ENCODE peak calls at places on chromosomes 11 and 22, in ten cellular contexts. One of them, this sample, is unnamed.

GRCh38 chr11:13962562-13963168 is at the start of gene SPON1:
- DNase-seq in heart left ventricle: peak; percentile 73
- DNase-seq in AG09309: no peak
- DNase-seq in psoas muscle: no peak
- DNase-seq in mucosa of descending colon: peak; percentile 71
- DNase-seq in natural killer cell: no peak
- DNase-seq in Calu3: no peak
- DNase-seq in AG04449: no peak
- DNase-seq in fibroblast of the aortic adventitia: peak; percentile 13
- DNase-seq in GM13977: no peak
- DNase-seq in this sample: peak; percentile 16

GRCh38 chr11:58165504-58166106 is 23.3 kb upstream of the OR9Q2 start:
- DNase-seq in heart left ventricle: no peak
- DNase-seq in AG09309: no peak
- DNase-seq in psoas muscle: no peak
- DNase-seq in mucosa of descending colon: no peak
- DNase-seq in natural killer cell: no peak
- DNase-seq in Calu3: no peak
- DNase-seq in AG04449: no peak
- DNase-seq in fibroblast of the aortic adventitia: no peak
- DNase-seq in GM13977: no peak
- DNase-seq in this sample: no peak

GRCh38 chr11:5690736-5691135 is 1.1 kb downstream of the TRIM22 start:
- DNase-seq in heart left ventricle: peak; percentile 41
- DNase-seq in AG09309: no peak
- DNase-seq in psoas muscle: no peak
- DNase-seq in mucosa of descending colon: no peak
- DNase-seq in natural killer cell: no peak
- DNase-seq in Calu3: no peak
- DNase-seq in AG04449: no peak
- DNase-seq in fibroblast of the aortic adventitia: peak; percentile 72
- DNase-seq in GM13977: no peak
- DNase-seq in this sample: no peak

GRCh38 chr11:14645985-14646900 is 2.6 kb downstream of the PDE3B start:
- DNase-seq in heart left ventricle: no peak
- DNase-seq in AG09309: no peak
- DNase-seq in psoas muscle: no peak
- DNase-seq in mucosa of descending colon: no peak
- DNase-seq in natural killer cell: no peak
- DNase-seq in Calu3: no peak
- DNase-seq in AG04449: no peak
- DNase-seq in fibroblast of the aortic adventitia: no peak
- DNase-seq in GM13977: no peak
- DNase-seq in this sample: no peak

GRCh38 chr11:31325162-31325561 is 44.4 kb downstream of the DCDC1 start:
- DNase-seq in heart left ventricle: no peak
- DNase-seq in AG09309: peak; percentile 2
- DNase-seq in psoas muscle: no peak
- DNase-seq in mucosa of descending colon: no peak
- DNase-seq in natural killer cell: no peak
- DNase-seq in Calu3: no peak
- DNase-seq in AG04449: peak; percentile 14
- DNase-seq in fibroblast of the aortic adventitia: peak; percentile 52
- DNase-seq in GM13977: no peak
- DNase-seq in this sample: no peak

GRCh38 chr22:38014083-38014482 is 29.7 kb upstream of the SOX10 start:
- DNase-seq in heart left ventricle: no peak
- DNase-seq in AG09309: no peak
- DNase-seq in psoas muscle: no peak
- DNase-seq in mucosa of descending colon: no peak
- DNase-seq in natural killer cell: no peak
- DNase-seq in Calu3: no peak
- DNase-seq in AG04449: no peak
- DNase-seq in fibroblast of the aortic adventitia: no peak
- DNase-seq in GM13977: no peak
- DNase-seq in this sample: no peak

GRCh38 chr22:48710410-48710809 is 1117.3 kb downstream of the BRD1 start:
- DNase-seq in heart left ventricle: peak; percentile 34
- DNase-seq in AG09309: no peak
- DNase-seq in psoas muscle: no peak
- DNase-seq in mucosa of descending colon: peak; percentile 40
- DNase-seq in natural killer cell: no peak
- DNase-seq in Calu3: no peak
- DNase-seq in AG04449: no peak
- DNase-seq in fibroblast of the aortic adventitia: no peak
- DNase-seq in GM13977: no peak
- DNase-seq in this sample: no peak

GRCh38 chr11:122159173-122159701 is 43.2 kb upstream of the BLID start:
- DNase-seq in heart left ventricle: no peak
- DNase-seq in AG09309: no peak
- DNase-seq in psoas muscle: no peak
- DNase-seq in mucosa of descending colon: no peak
- DNase-seq in natural killer cell: no peak
- DNase-seq in Calu3: no peak
- DNase-seq in AG04449: no peak
- DNase-seq in fibroblast of the aortic adventitia: peak; percentile 76
- DNase-seq in GM13977: no peak
- DNase-seq in this sample: no peak

GRCh38 chr11:122661182-122661945 is 5.8 kb downstream of the UBASH3B start:
- DNase-seq in heart left ventricle: no peak
- DNase-seq in AG09309: peak; percentile 62
- DNase-seq in psoas muscle: no peak
- DNase-seq in mucosa of descending colon: no peak
- DNase-seq in natural killer cell: no peak
- DNase-seq in Calu3: peak; percentile 6
- DNase-seq in AG04449: no peak
- DNase-seq in fibroblast of the aortic adventitia: peak; percentile 52
- DNase-seq in GM13977: no peak
- DNase-seq in this sample: no peak

GRCh38 chr11:80307676-80308075 is 866.8 kb upstream of the TENM4 start:
- DNase-seq in heart left ventricle: no peak
- DNase-seq in AG09309: no peak
- DNase-seq in psoas muscle: no peak
- DNase-seq in mucosa of descending colon: no peak
- DNase-seq in natural killer cell: no peak
- DNase-seq in Calu3: no peak
- DNase-seq in AG04449: no peak
- DNase-seq in fibroblast of the aortic adventitia: no peak
- DNase-seq in GM13977: no peak
- DNase-seq in this sample: no peak

GRCh38 chr11:108853151-108853550 is 188.3 kb downstream of the DDX10 start:
- DNase-seq in heart left ventricle: no peak
- DNase-seq in AG09309: no peak
- DNase-seq in psoas muscle: no peak
- DNase-seq in mucosa of descending colon: no peak
- DNase-seq in natural killer cell: no peak
- DNase-seq in Calu3: no peak
- DNase-seq in AG04449: no peak
- DNase-seq in fibroblast of the aortic adventitia: no peak
- DNase-seq in GM13977: no peak
- DNase-seq in this sample: no peak
- TF ChIP-seq CTCF in heart left ventricle: no peak
- TF ChIP-seq CTCF in AG09309: no peak
- TF ChIP-seq CTCF in psoas muscle: no peak
- TF ChIP-seq CTCF in mucosa of descending colon: no peak
- TF ChIP-seq CTCF in natural killer cell: no peak
- TF ChIP-seq CTCF in Calu3: no peak
- TF ChIP-seq CTCF in AG04449: no peak
- TF ChIP-seq CTCF in fibroblast of the aortic adventitia: no peak
- TF ChIP-seq CTCF in GM13977: no peak
- TF ChIP-seq CTCF in this sample: no peak

GRCh38 chr11:128231845-128232410 is 355.4 kb downstream of the ETS1 start:
- DNase-seq in heart left ventricle: no peak
- DNase-seq in AG09309: no peak
- DNase-seq in psoas muscle: no peak
- DNase-seq in mucosa of descending colon: no peak
- DNase-seq in natural killer cell: no peak
- DNase-seq in Calu3: no peak
- DNase-seq in AG04449: no peak
- DNase-seq in fibroblast of the aortic adventitia: no peak
- DNase-seq in GM13977: no peak
- DNase-seq in this sample: no peak
- TF ChIP-seq CTCF in heart left ventricle: no peak
- TF ChIP-seq CTCF in AG09309: no peak
- TF ChIP-seq CTCF in psoas muscle: no peak
- TF ChIP-seq CTCF in mucosa of descending colon: no peak
- TF ChIP-seq CTCF in natural killer cell: no peak
- TF ChIP-seq CTCF in Calu3: no peak
- TF ChIP-seq CTCF in AG04449: no peak
- TF ChIP-seq CTCF in fibroblast of the aortic adventitia: no peak
- TF ChIP-seq CTCF in GM13977: no peak
- TF ChIP-seq CTCF in this sample: no peak

GRCh38 chr11:2826679-2827056 is 58.9 kb downstream of the CDKN1C start:
- DNase-seq in heart left ventricle: peak; percentile 54
- DNase-seq in AG09309: no peak
- DNase-seq in psoas muscle: no peak
- DNase-seq in mucosa of descending colon: peak; percentile 43
- DNase-seq in natural killer cell: no peak
- DNase-seq in Calu3: no peak
- DNase-seq in AG04449: no peak
- DNase-seq in fibroblast of the aortic adventitia: no peak
- DNase-seq in GM13977: no peak
- DNase-seq in this sample: no peak

GRCh38 chr11:2827256-2827655 is 58.3 kb downstream of the CDKN1C start:
- DNase-seq in heart left ventricle: peak; percentile 54
- DNase-seq in AG09309: no peak
- DNase-seq in psoas muscle: peak; percentile 51
- DNase-seq in mucosa of descending colon: peak; percentile 27
- DNase-seq in natural killer cell: no peak
- DNase-seq in Calu3: no peak
- DNase-seq in AG04449: no peak
- DNase-seq in fibroblast of the aortic adventitia: no peak
- DNase-seq in GM13977: no peak
- DNase-seq in this sample: no peak

GRCh38 chr11:2825886-2826678 is 59.5 kb downstream of the CDKN1C start:
- DNase-seq in heart left ventricle: peak; percentile 80
- DNase-seq in AG09309: peak; percentile 92
- DNase-seq in psoas muscle: peak; percentile 86
- DNase-seq in mucosa of descending colon: peak; percentile 66
- DNase-seq in natural killer cell: no peak
- DNase-seq in Calu3: peak; percentile 81
- DNase-seq in AG04449: peak; percentile 90
- DNase-seq in fibroblast of the aortic adventitia: peak; percentile 97
- DNase-seq in GM13977: no peak
- DNase-seq in this sample: no peak

GRCh38 chr11:2824851-2825250 is 60.7 kb downstream of the CDKN1C start:
- DNase-seq in heart left ventricle: peak; percentile 69
- DNase-seq in AG09309: no peak
- DNase-seq in psoas muscle: peak; percentile 72
- DNase-seq in mucosa of descending colon: no peak
- DNase-seq in natural killer cell: no peak
- DNase-seq in Calu3: no peak
- DNase-seq in AG04449: no peak
- DNase-seq in fibroblast of the aortic adventitia: no peak
- DNase-seq in GM13977: no peak
- DNase-seq in this sample: no peak

DNA sequence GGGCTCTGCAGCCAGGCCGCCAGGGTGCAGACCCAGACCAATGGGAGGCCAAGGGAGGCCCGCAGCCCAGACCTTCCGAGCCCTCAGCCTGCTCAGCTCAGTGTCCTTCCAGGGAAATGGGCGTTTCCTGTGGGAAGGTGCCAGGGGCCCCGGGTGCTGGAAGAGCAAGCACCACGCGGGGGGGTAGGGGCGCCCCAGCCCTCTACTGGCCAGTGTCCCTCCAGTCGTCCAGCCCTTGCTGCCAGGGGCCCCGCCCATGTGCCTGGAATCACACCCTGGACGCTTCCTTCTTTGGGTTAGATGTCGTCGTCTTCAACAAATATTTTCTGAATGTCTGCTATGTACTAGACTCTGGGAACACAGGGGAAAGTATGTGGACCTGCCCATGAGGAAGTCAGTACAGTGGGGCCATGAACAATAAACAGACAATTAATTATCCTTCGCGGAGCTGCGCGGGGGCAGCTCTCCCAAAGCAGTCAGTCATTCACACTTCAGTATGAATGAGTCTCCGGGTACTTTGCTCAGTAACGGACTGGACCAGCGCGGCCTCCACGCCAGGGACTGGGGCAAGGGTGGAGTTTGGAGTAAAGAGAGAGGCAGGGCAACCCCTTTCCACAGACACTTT is 60.2 kb downstream of the CDKN1C start:
- DNase-seq in heart left ventricle: peak; percentile 89
- DNase-seq in AG09309: peak; percentile 48
- DNase-seq in psoas muscle: peak; percentile 93
- DNase-seq in mucosa of descending colon: peak; percentile 85
- DNase-seq in natural killer cell: no peak
- DNase-seq in Calu3: peak; percentile 77
- DNase-seq in AG04449: peak; percentile 61
- DNase-seq in fibroblast of the aortic adventitia: peak; percentile 89
- DNase-seq in GM13977: no peak
- DNase-seq in this sample: no peak
- TF ChIP-seq CTCF in heart left ventricle: no peak
- TF ChIP-seq CTCF in AG09309: peak; percentile 31
- TF ChIP-seq CTCF in psoas muscle: no peak
- TF ChIP-seq CTCF in mucosa of descending colon: no peak
- TF ChIP-seq CTCF in natural killer cell: no peak
- TF ChIP-seq CTCF in Calu3: peak; percentile 28
- TF ChIP-seq CTCF in AG04449: peak; percentile 24
- TF ChIP-seq CTCF in fibroblast of the aortic adventitia: peak; percentile 47
- TF ChIP-seq CTCF in GM13977: no peak
- TF ChIP-seq CTCF in this sample: no peak

GRCh38 chr11:1929621-1930447 is 10.3 kb downstream of the TNNT3 start:
- DNase-seq in heart left ventricle: no peak
- DNase-seq in AG09309: no peak
- DNase-seq in psoas muscle: peak; percentile 47
- DNase-seq in mucosa of descending colon: no peak
- DNase-seq in natural killer cell: peak; percentile 13
- DNase-seq in Calu3: no peak
- DNase-seq in AG04449: no peak
- DNase-seq in fibroblast of the aortic adventitia: no peak
- DNase-seq in GM13977: peak; percentile 19
- DNase-seq in this sample: no peak

GRCh38 chr11:1931326-1931725 is 11.8 kb downstream of the TNNT3 start:
- DNase-seq in heart left ventricle: peak; percentile 66
- DNase-seq in AG09309: no peak
- DNase-seq in psoas muscle: peak; percentile 76
- DNase-seq in mucosa of descending colon: no peak
- DNase-seq in natural killer cell: no peak
- DNase-seq in Calu3: no peak
- DNase-seq in AG04449: no peak
- DNase-seq in fibroblast of the aortic adventitia: peak; percentile 70
- DNase-seq in GM13977: peak; percentile 21
- DNase-seq in this sample: no peak

GRCh38 chr11:1931791-1932480 is 12.4 kb downstream of the TNNT3 start:
- DNase-seq in heart left ventricle: no peak
- DNase-seq in AG09309: no peak
- DNase-seq in psoas muscle: peak; percentile 57
- DNase-seq in mucosa of descending colon: no peak
- DNase-seq in natural killer cell: peak; percentile 10
- DNase-seq in Calu3: no peak
- DNase-seq in AG04449: no peak
- DNase-seq in fibroblast of the aortic adventitia: no peak
- DNase-seq in GM13977: peak; percentile 20
- DNase-seq in this sample: no peak

GRCh38 chr11:1928891-1929541 is 9.5 kb downstream of the TNNT3 start:
- DNase-seq in heart left ventricle: no peak
- DNase-seq in AG09309: no peak
- DNase-seq in psoas muscle: peak; percentile 60
- DNase-seq in mucosa of descending colon: no peak
- DNase-seq in natural killer cell: peak; percentile 8
- DNase-seq in Calu3: no peak
- DNase-seq in AG04449: no peak
- DNase-seq in fibroblast of the aortic adventitia: no peak
- DNase-seq in GM13977: peak; percentile 23
- DNase-seq in this sample: no peak

GRCh38 chr11:1930448-1930802 is 10.9 kb downstream of the TNNT3 start:
- DNase-seq in heart left ventricle: no peak
- DNase-seq in AG09309: no peak
- DNase-seq in psoas muscle: peak; percentile 24
- DNase-seq in mucosa of descending colon: no peak
- DNase-seq in natural killer cell: no peak
- DNase-seq in Calu3: no peak
- DNase-seq in AG04449: no peak
- DNase-seq in fibroblast of the aortic adventitia: peak; percentile 31
- DNase-seq in GM13977: peak; percentile 25
- DNase-seq in this sample: no peak
- TF ChIP-seq CTCF in heart left ventricle: no peak
- TF ChIP-seq CTCF in AG09309: no peak
- TF ChIP-seq CTCF in psoas muscle: no peak
- TF ChIP-seq CTCF in mucosa of descending colon: no peak
- TF ChIP-seq CTCF in natural killer cell: no peak
- TF ChIP-seq CTCF in Calu3: no peak
- TF ChIP-seq CTCF in AG04449: no peak
- TF ChIP-seq CTCF in fibroblast of the aortic adventitia: no peak
- TF ChIP-seq CTCF in GM13977: no peak
- TF ChIP-seq CTCF in this sample: no peak

This sample was measured in activated B cell treated with CpG ODN at 0.5 μM for 24 hours.